ENCODE peak calls at places on chromosomes 13 and 19, in five cellular contexts. I, M, O, K and Y are unnamed samples.

GRCh38 chr13:110422913-110423688 is 116.0 kb downstream of the COL4A2 start:
- DNase-seq in I (no peak), M (no peak), O (no peak), K (no peak), Y (peak; percentile 42)

GRCh38 chr13:52617070-52618060 is 24.9 kb upstream of the HNRNPA1L2 start:
- DNase-seq in I (peak; percentile 83), M (peak; percentile 78), O (peak; percentile 82), K (peak; percentile 70), Y (peak; percentile 95)

GRCh38 chr13:109769921-109770320 is 16.5 kb downstream of the IRS2 start:
- DNase-seq in I (no peak), M (no peak), O (no peak), K (no peak), Y (no peak)

GRCh38 chr19:1239796-1240737 is 1.5 kb upstream of the ATP5F1D start:
- DNase-seq in I (peak; percentile 92), M (peak; percentile 82), O (peak; percentile 87), K (peak; percentile 85), Y (peak; percentile 96)

GRCh38 chr13:42486711-42487198 is 87.2 kb upstream of the TNFSF11 start:
- DNase-seq in I (peak; percentile 71), M (no peak), O (peak; percentile 17), K (no peak), Y (no peak)

GRCh38 chr19:33063356-33064116 is 1.2 kb downstream of the RHPN2 start:
- DNase-seq in I (peak; percentile 30), M (no peak), O (peak; percentile 67), K (peak; percentile 52), Y (peak; percentile 23)

GRCh38 chr19:17448190-17448967 is at the start of gene TMEM221:
- DNase-seq in I (no peak), M (no peak), O (peak; percentile 66), K (no peak), Y (no peak)

GRCh38 chr13:73335226-73335625 is 276.4 kb downstream of the KLF5 start:
- DNase-seq in I (peak; percentile 65), M (peak; percentile 59), O (peak; percentile 79), K (no peak), Y (no peak)

GRCh38 chr13:71879129-71879535 is 12.1 kb upstream of the DACH1 start:
- DNase-seq in I (peak; percentile 27), M (peak; percentile 8), O (peak; percentile 10), K (no peak), Y (no peak)

GRCh38 chr13:23020246-23020843 is 160.4 kb upstream of the SGCG start:
- DNase-seq in I (peak; percentile 57), M (peak; percentile 61), O (peak; percentile 66), K (no peak), Y (peak; percentile 30)

GRCh38 chr13:73520566-73521290 is 461.9 kb downstream of the KLF5 start:
- DNase-seq in I (no peak), M (no peak), O (no peak), K (no peak), Y (no peak)

GRCh38 chr13:25181597-25181996 is 9.5 kb upstream of the AMER2 start:
- DNase-seq in I (no peak), M (no peak), O (no peak), K (no peak), Y (no peak)

GRCh38 chr19:18841400-18841799 is 9.6 kb downstream of the UPF1 start:
- DNase-seq in I (no peak), M (no peak), O (no peak), K (no peak), Y (no peak)

GRCh38 chr13:35225159-35225558 is 251.3 kb downstream of the MAB21L1 start:
- DNase-seq in I (no peak), M (no peak), O (no peak), K (no peak), Y (no peak)

GRCh38 chr19:30695171-30695875 is 323.1 kb downstream of the ZNF536 start:
- DNase-seq in I (no peak), M (no peak), O (no peak), K (no peak), Y (peak; percentile 45)

GRCh38 chr19:2952953-2953481 is 8.2 kb upstream of the ZNF77 start:
- DNase-seq in I (no peak), M (no peak), O (no peak), K (peak; percentile 70), Y (no peak)

GRCh38 chr13:42970824-42971669 is 21.0 kb downstream of the EPSTI1 start:
- DNase-seq in I (peak; percentile 43), M (peak; percentile 61), O (peak; percentile 53), K (no peak), Y (no peak)

GRCh38 chr19:18306903-18307681 is 15.8 kb downstream of the LSM4 start:
- DNase-seq in I (no peak), M (no peak), O (no peak), K (no peak), Y (no peak)

GRCh38 chr13:101455863-101456262 is 3.4 kb downstream of the ITGBL1 start:
- DNase-seq in I (peak; percentile 97), M (no peak), O (peak; percentile 71), K (no peak), Y (no peak)

GRCh38 chr13:77406644-77407440 is 79.9 kb upstream of the MYCBP2 start:
- DNase-seq in I (no peak), M (no peak), O (no peak), K (no peak), Y (no peak)

GRCh38 chr13:34591801-34592454 is 350.1 kb upstream of the NBEA start:
- DNase-seq in I (no peak), M (no peak), O (no peak), K (no peak), Y (peak; percentile 39)

GRCh38 chr13:99894835-99895427 is 76.6 kb downstream of the ZIC5 start:
- DNase-seq in I (no peak), M (no peak), O (no peak), K (no peak), Y (no peak)

GRCh38 chr19:51971624-51972023 is 15.0 kb downstream of the ZNF350 start:
- DNase-seq in I (peak; percentile 13), M (no peak), O (peak; percentile 66), K (no peak), Y (no peak)

GRCh38 chr19:1087813-1088418 is 7.3 kb downstream of the POLR2E start:
- DNase-seq in I (no peak), M (no peak), O (no peak), K (no peak), Y (no peak)

GRCh38 chr13:96967248-96967745 is 27.0 kb downstream of the OXGR1 start:
- DNase-seq in I (no peak), M (peak; percentile 59), O (peak; percentile 8), K (no peak), Y (no peak)

GRCh38 chr13:46556380-46556779 is 3.4 kb downstream of the LRCH1 start:
- DNase-seq in I (no peak), M (no peak), O (no peak), K (no peak), Y (no peak)

GRCh38 chr19:3750211-3750610 is 11.3 kb downstream of the APBA3 start:
- DNase-seq in I (no peak), M (no peak), O (no peak), K (no peak), Y (no peak)

GRCh38 chr19:13300421-13301030 is 150.3 kb downstream of the IER2 start:
- DNase-seq in I (no peak), M (no peak), O (no peak), K (no peak), Y (no peak)

GRCh38 chr19:13297023-13297422 is 146.8 kb downstream of the IER2 start:
- DNase-seq in I (peak; percentile 28), M (no peak), O (no peak), K (no peak), Y (no peak)

GRCh38 chr19:13301627-13302334 is 151.6 kb downstream of the IER2 start:
- DNase-seq in I (no peak), M (no peak), O (no peak), K (no peak), Y (no peak)

GRCh38 chr19:13298565-13299481 is 148.6 kb downstream of the IER2 start:
- DNase-seq in I (no peak), M (no peak), O (no peak), K (no peak), Y (no peak)

GRCh38 chr19:13299838-13300237 is 149.6 kb downstream of the IER2 start:
- DNase-seq in I (no peak), M (no peak), O (no peak), K (no peak), Y (no peak)
- TF ChIP-seq CTCF in I (no peak), M (no peak), O (no peak), K (no peak), Y (no peak)

DNA sequence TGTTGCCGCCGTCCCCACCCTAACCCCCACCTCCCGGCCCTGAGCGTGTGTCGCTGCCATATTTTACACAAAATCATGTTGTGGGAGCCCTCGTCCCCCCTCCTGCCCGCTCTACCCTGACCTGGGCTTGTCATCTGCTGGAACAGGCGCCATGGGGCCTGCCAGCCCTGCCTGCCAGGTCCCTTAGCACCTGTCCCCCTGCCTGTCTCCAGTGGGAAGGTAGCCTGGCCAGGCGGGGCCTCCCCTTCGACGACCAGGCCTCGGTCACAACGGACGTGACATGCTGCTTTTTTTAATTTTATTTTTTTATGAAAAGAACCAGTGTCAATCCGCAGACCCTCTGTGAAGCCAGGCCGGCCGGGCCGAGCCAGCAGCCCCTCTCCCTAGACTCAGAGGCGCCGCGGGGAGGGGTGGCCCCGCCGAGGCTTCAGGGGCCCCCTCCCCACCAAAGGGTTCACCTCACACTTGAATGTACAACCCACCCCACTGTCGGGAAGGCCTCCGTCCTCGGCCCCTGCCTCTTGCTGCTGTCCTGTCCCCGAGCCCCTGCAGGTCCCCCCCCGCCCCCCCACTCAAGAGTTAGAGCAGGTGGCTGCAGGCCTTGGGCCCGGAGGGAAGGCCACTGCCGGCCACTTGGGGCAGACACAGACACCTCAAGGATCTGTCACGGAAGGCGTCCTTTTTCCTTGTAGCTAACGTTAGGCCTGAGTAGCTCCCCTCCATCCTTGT is 6.4 kb downstream of the YIPF2 start:
- DNase-seq in I (no peak), M (no peak), O (no peak), K (no peak), Y (no peak)
- TF ChIP-seq POLR2A in I (no peak), M (no peak), O (no peak), K (no peak), Y (no peak)

GRCh38 chr19:14136509-14137281 is at the start of gene ASF1B:
- DNase-seq in I (peak; percentile 100), M (peak; percentile 100), O (peak; percentile 99), K (peak; percentile 99), Y (peak; percentile 100)
- H3K4me3 ChIP-seq in I (peak within 1 kb of the TSS; percentile 66), M (peak within 1 kb of the TSS; percentile 84), O (peak within 1 kb of the TSS; percentile 62), K (peak within 1 kb of the TSS; percentile 76), Y (peak within 1 kb of the TSS; percentile 75)

GRCh38 chr13:56378566-56378965 is 762.2 kb upstream of the PRR20A start:
- DNase-seq in I (no peak), M (no peak), O (no peak), K (no peak), Y (no peak)
- TF ChIP-seq CTCF in I (no peak), M (no peak), O (no peak), K (no peak), Y (no peak)

DNA sequence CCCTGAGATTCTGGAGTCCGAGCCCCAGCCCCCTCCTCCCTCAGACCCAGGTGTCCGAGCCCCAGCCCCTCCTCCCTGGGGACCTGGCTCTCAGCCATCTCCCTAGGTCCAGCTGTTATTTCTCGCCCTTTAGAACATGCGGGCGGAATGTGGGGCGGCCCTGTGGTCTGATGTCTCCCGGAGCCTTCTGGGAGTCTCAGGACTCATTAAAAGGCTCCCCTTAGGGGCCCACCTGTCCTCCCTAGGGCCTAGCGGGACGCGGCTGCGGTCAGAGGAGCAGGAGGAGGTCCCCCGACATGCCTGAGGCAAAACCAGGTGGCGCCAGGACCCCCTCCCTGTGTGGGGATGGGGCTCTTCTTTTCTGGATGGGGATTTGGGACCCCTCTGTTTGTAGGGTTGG is at the start of gene MYBPC2:
- DNase-seq in I (no peak), M (no peak), O (no peak), K (no peak), Y (no peak)
- TF ChIP-seq POLR2A in I (no peak), M (no peak), O (no peak), K (no peak), Y (no peak)